ENCODE peak calls at places on chromosome 20, in seven cellular contexts. C, N, Z, D, K, Q and W are unnamed samples.

GRCh38 chr20:63232235-63233060 is 3.3 kb upstream of the BIRC7 start:
- DNase-seq in C (no peak), N (peak), Z (no peak), D (peak), K (no peak), Q (no peak), W (no peak)

GRCh38 chr20:17680128-17680835 is 1.8 kb downstream of the RRBP1 start:
- DNase-seq in C (no peak), N (peak), Z (peak), D (peak), K (no peak), Q (no peak), W (no peak)

GRCh38 chr20:54043044-54043967 is 27.1 kb downstream of the BCAS1 start:
- DNase-seq in C (no peak), N (no peak), Z (no peak), D (peak), K (no peak), Q (no peak), W (no peak)

GRCh38 chr20:16215056-16215455 is 358.2 kb downstream of the KIF16B start:
- DNase-seq in C (no peak), N (no peak), Z (no peak), D (no peak), K (no peak), Q (no peak), W (no peak)

GRCh38 chr20:51571470-51571794 is 28.9 kb upstream of the NFATC2 start:
- DNase-seq in C (no peak), N (no peak), Z (no peak), D (no peak), K (no peak), Q (no peak), W (no peak)

GRCh38 chr20:10430000-10430466 is 4.0 kb downstream of the MKKS start:
- DNase-seq in C (no peak), N (peak), Z (no peak), D (no peak), K (no peak), Q (no peak), W (no peak)

GRCh38 chr20:43725666-43726065 is 1.1 kb downstream of the GTSF1L start:
- DNase-seq in C (no peak), N (no peak), Z (no peak), D (no peak), K (no peak), Q (no peak), W (no peak)

GRCh38 chr20:20664795-20665194 is 47.6 kb downstream of the RALGAPA2 start:
- DNase-seq in C (peak), N (no peak), Z (peak), D (peak), K (no peak), Q (no peak), W (no peak)

GRCh38 chr20:16966276-16966880 is 218.2 kb downstream of the OTOR start:
- DNase-seq in C (no peak), N (no peak), Z (no peak), D (no peak), K (no peak), Q (no peak), W (no peak)

GRCh38 chr20:24971702-24972101 is 20.8 kb downstream of the APMAP start:
- DNase-seq in C (no peak), N (no peak), Z (no peak), D (no peak), K (no peak), Q (no peak), W (no peak)

GRCh38 chr20:57582432-57583288 is 21.8 kb downstream of the PCK1 start:
- DNase-seq in C (no peak), N (no peak), Z (peak), D (no peak), K (no peak), Q (no peak), W (no peak)

GRCh38 chr20:62901891-62902290 is 24.4 kb downstream of the DIDO1 start:
- DNase-seq in C (no peak), N (no peak), Z (no peak), D (no peak), K (no peak), Q (no peak), W (no peak)

GRCh38 chr20:61140576-61140975 is 111.5 kb upstream of the CDH4 start:
- DNase-seq in C (no peak), N (no peak), Z (no peak), D (no peak), K (no peak), Q (no peak), W (no peak)

GRCh38 chr20:23366384-23366783 is 4.4 kb downstream of the GZF1 start:
- DNase-seq in C (no peak), N (no peak), Z (no peak), D (no peak), K (no peak), Q (no peak), W (no peak)

GRCh38 chr20:29408034-29408695 is 1849.3 kb upstream of the DEFB115 start:
- DNase-seq in C (no peak), N (no peak), Z (no peak), D (no peak), K (no peak), Q (no peak), W (no peak)

GRCh38 chr20:57655812-57656161 is 35.6 kb upstream of the ZBP1 start:
- DNase-seq in C (no peak), N (no peak), Z (no peak), D (no peak), K (no peak), Q (no peak), W (no peak)

GRCh38 chr20:60009318-60009717 is 51.1 kb downstream of the CDH26 start:
- DNase-seq in C (no peak), N (no peak), Z (no peak), D (no peak), K (no peak), Q (no peak), W (no peak)